ENCODE peak calls at places on chromosomes 12 and 14, in ten cellular contexts. W, M, D, H, O, L, K, E, Z and S are unnamed samples.

GRCh38 chr14:41873379-41874034 is 266.8 kb downstream of the LRFN5 start:
- DNase-seq in L (peak), E (no peak), D (no peak), O (no peak), K (no peak), M (no peak), H (no peak), Z (no peak), W (no peak), S (no peak)

GRCh38 chr12:46221255-46222128 is 47.4 kb downstream of the SLC38A1 start:
- DNase-seq in M (no peak), K (peak), H (no peak), W (no peak), Z (no peak), L (peak), E (no peak), O (no peak), D (peak), S (no peak)

GRCh38 chr14:104265918-104266642 is 127.7 kb downstream of the KIF26A start:
- DNase-seq in H (peak), O (no peak), L (no peak), Z (no peak), K (no peak), M (no peak), W (no peak), D (no peak), E (no peak), S (no peak)

GRCh38 chr12:39490500-39491276 is 47.8 kb upstream of the KIF21A start:
- DNase-seq in H (no peak), L (peak), O (no peak), D (peak), Z (no peak), E (no peak), W (no peak), K (no peak), M (no peak), S (peak)

GRCh38 chr12:47237751-47238211 is 158.0 kb upstream of the AMIGO2 start:
- DNase-seq in K (no peak), E (no peak), W (no peak), Z (no peak), M (no peak), D (no peak), L (no peak), H (no peak), O (no peak), S (no peak)

GRCh38 chr12:19131020-19131431 is 1.5 kb downstream of the PLEKHA5 start:
- DNase-seq in W (peak), M (peak), E (no peak), L (peak), D (peak), O (no peak), Z (no peak), K (peak), H (no peak), S (peak)

GRCh38 chr12:107655281-107656065 is 30.1 kb upstream of the PWP1 start:
- DNase-seq in Z (no peak), L (peak), D (no peak), O (no peak), W (no peak), M (no peak), H (no peak), E (no peak), K (no peak), S (no peak)

GRCh38 chr12:108907861-108908302 is 28.0 kb downstream of the DAO start:
- DNase-seq in H (no peak), D (peak), W (peak), M (no peak), Z (no peak), O (no peak), K (no peak), E (no peak), L (no peak), S (no peak)

GRCh38 chr14:51512321-51512720 is 139.4 kb upstream of the FRMD6 start:
- DNase-seq in M (no peak), E (no peak), L (no peak), D (no peak), H (no peak), K (no peak), Z (no peak), W (no peak), O (no peak), S (no peak)

GRCh38 chr14:61813101-61813596 is 50.9 kb downstream of the SNAPC1 start:
- DNase-seq in O (no peak), Z (no peak), D (no peak), H (no peak), E (no peak), K (no peak), M (no peak), W (no peak), L (no peak), S (no peak)

GRCh38 chr12:79337891-79338290 is 352.9 kb downstream of the PAWR start:
- DNase-seq in L (no peak), W (no peak), M (no peak), E (no peak), H (no peak), Z (no peak), O (no peak), K (no peak), D (no peak), S (no peak)